ENCODE peak calls at places on chromosomes 11 and 22, in five cellular contexts. Z, N, D, U and J are unnamed samples.

GRCh38 chr11:96097844-96098421 is 174.0 kb upstream of the MTMR2 start:
- DNase-seq in Z (no peak), N (no peak), D (no peak), U (no peak), J (peak)

GRCh38 chr22:35883028-35883620 is 145.5 kb downstream of the RBFOX2 start:
- DNase-seq in Z (no peak), N (no peak), D (peak), U (no peak), J (peak)

GRCh38 chr11:46180741-46181140 is 59.5 kb upstream of the PHF21A start:
- DNase-seq in Z (no peak), N (no peak), D (no peak), U (no peak), J (no peak)

GRCh38 chr11:12198261-12198925 is 88.0 kb downstream of the MICAL2 start:
- DNase-seq in Z (no peak), N (no peak), D (no peak), U (no peak), J (no peak)

GRCh38 chr11:32466279-32466915 is 31.1 kb upstream of the WT1 start:
- DNase-seq in Z (no peak), N (no peak), D (no peak), U (no peak), J (no peak)

GRCh38 chr11:8671242-8671641 is 11.2 kb downstream of the TRIM66 start:
- DNase-seq in Z (peak), N (no peak), D (no peak), U (peak), J (peak)

GRCh38 chr22:30309981-30310672 is 16.6 kb downstream of the TBC1D10A start:
- DNase-seq in Z (no peak), N (no peak), D (no peak), U (no peak), J (peak)

GRCh38 chr11:61474234-61474633 is 34.3 kb upstream of the LRRC10B start:
- DNase-seq in Z (no peak), N (no peak), D (no peak), U (no peak), J (no peak)

GRCh38 chr22:33325232-33326004 is 267.2 kb upstream of the SYN3 start:
- DNase-seq in Z (no peak), N (no peak), D (no peak), U (no peak), J (no peak)

GRCh38 chr11:63553759-63554158 is 9.4 kb downstream of the PLAAT2 start:
- DNase-seq in Z (no peak), N (no peak), D (no peak), U (no peak), J (no peak)

GRCh38 chr22:46129390-46130041 is 20.8 kb upstream of the PPARA start:
- DNase-seq in Z (no peak), N (no peak), D (no peak), U (no peak), J (no peak)

GRCh38 chr11:22624742-22625447 is 728 bp downstream of the FANCF start:
- DNase-seq in Z (peak), N (peak), D (peak), U (peak), J (peak)

GRCh38 chr11:12499071-12499470 is 121.7 kb downstream of the PARVA start:
- DNase-seq in Z (peak), N (no peak), D (no peak), U (no peak), J (no peak)

GRCh38 chr11:44998051-44998450 is 47.4 kb upstream of the TP53I11 start:
- DNase-seq in Z (no peak), N (no peak), D (no peak), U (no peak), J (no peak)

GRCh38 chr22:40679964-40680818 is 907 bp downstream of the MCHR1 start:
- DNase-seq in Z (no peak), N (no peak), D (no peak), U (no peak), J (peak)

GRCh38 chr22:22458387-22458786 is 50.2 kb downstream of the ZNF280B start:
- DNase-seq in Z (no peak), N (no peak), D (no peak), U (no peak), J (no peak)

GRCh38 chr22:49965291-49966040 is 4.9 kb downstream of the PIM3 start:
- DNase-seq in Z (peak), N (no peak), D (no peak), U (peak), J (no peak)

GRCh38 chr11:65604258-65604657 is 8.7 kb upstream of the KCNK7 start:
- DNase-seq in Z (no peak), N (no peak), D (no peak), U (no peak), J (no peak)

GRCh38 chr11:43393765-43394355 is 35.1 kb downstream of the TTC17 start:
- DNase-seq in Z (no peak), N (no peak), D (no peak), U (no peak), J (peak)

GRCh38 chr22:23984430-23984829 is 4.5 kb downstream of the GSTT2 start:
- DNase-seq in Z (peak), N (no peak), D (peak), U (peak), J (peak)

GRCh38 chr11:58958500-58958899 is 19.2 kb downstream of the GLYATL1 start:
- DNase-seq in Z (peak), N (no peak), D (peak), U (peak), J (no peak)

GRCh38 chr22:46934746-46935491 is 172.5 kb downstream of the TBC1D22A start:
- DNase-seq in Z (peak), N (peak), D (peak), U (no peak), J (peak)

GRCh38 chr11:130428692-130429681 is 578 bp upstream of the ADAMTS8 start:
- DNase-seq in Z (no peak), N (no peak), D (no peak), U (no peak), J (no peak)

GRCh38 chr22:43391306-43391705 is 20.5 kb upstream of the MPPED1 start:
- DNase-seq in Z (no peak), N (no peak), D (no peak), U (no peak), J (no peak)

GRCh38 chr22:36301384-36301828 is 48.5 kb downstream of the APOL1 start:
- DNase-seq in Z (peak), N (peak), D (peak), U (peak), J (peak)

GRCh38 chr22:37747090-37747714 is 50.4 kb downstream of the TRIOBP start:
- DNase-seq in Z (no peak), N (no peak), D (no peak), U (peak), J (peak)

GRCh38 chr11:1162498-1163311 is 5.0 kb downstream of the MUC5AC start:
- DNase-seq in Z (no peak), N (no peak), D (no peak), U (peak), J (no peak)

GRCh38 chr22:48627966-48628365 is 1199.7 kb downstream of the BRD1 start:
- DNase-seq in Z (no peak), N (no peak), D (no peak), U (peak), J (no peak)

GRCh38 chr22:36010913-36011312 is 17.7 kb downstream of the RBFOX2 start:
- DNase-seq in Z (no peak), N (no peak), D (no peak), U (peak), J (peak)

GRCh38 chr11:60954421-60954820 is 2.4 kb upstream of the SLC15A3 start:
- DNase-seq in Z (no peak), N (no peak), D (no peak), U (no peak), J (no peak)

GRCh38 chr11:444397-445144 is 2.8 kb upstream of the ANO9 start:
- DNase-seq in Z (no peak), N (no peak), D (no peak), U (no peak), J (peak)

GRCh38 chr11:62493801-62494200 is 52.8 kb downstream of the AHNAK start:
- DNase-seq in Z (no peak), N (no peak), D (no peak), U (no peak), J (no peak)

GRCh38 chr22:37784829-37785495 is 22.8 kb upstream of the GCAT start:
- DNase-seq in Z (no peak), N (no peak), D (peak), U (peak), J (no peak)

GRCh38 chr11:112961751-112962747 is 829 bp downstream of the NCAM1 start:
- DNase-seq in Z (peak), N (no peak), D (no peak), U (peak), J (no peak)

GRCh38 chr22:43897751-43898261 is 6.0 kb upstream of the PNPLA5 start:
- DNase-seq in Z (no peak), N (no peak), D (no peak), U (no peak), J (peak)

DNA sequence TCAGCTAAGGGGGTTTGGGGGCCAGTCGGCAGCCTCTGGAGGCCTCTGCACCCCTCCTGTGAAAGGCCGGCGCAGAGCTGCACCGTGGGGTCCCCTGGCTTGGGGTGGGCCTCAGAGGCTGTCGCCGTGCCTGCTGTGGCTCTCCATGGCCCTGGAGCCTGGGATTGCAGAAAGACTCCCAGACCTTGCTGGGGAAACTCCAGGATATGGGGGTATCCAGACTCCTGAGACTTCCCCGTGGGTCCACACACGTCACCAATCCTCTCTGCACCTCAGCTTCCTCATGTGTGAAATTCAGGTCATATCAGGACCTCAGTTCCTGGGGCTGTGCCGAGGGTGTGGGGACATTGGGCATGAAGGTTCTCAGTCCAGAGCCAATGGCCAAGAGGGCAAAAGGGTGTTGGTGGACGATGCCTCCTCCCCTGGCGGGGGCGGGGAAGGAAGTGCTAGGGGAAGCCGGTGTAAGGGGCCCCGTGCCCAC is 97.1 kb downstream of the KCNQ1 start:
- DNase-seq in Z (no peak), N (no peak), D (no peak), U (no peak), J (no peak)
- TF ChIP-seq RAD21 in Z (no peak), N (no peak), D (no peak), U (no peak), J (no peak)

GRCh38 chr22:26646158-26646557 is 11.2 kb upstream of the MIAT start:
- DNase-seq in Z (no peak), N (no peak), D (no peak), U (no peak), J (peak)

GRCh38 chr22:26648761-26649363 is 8.5 kb upstream of the MIAT start:
- DNase-seq in Z (no peak), N (no peak), D (no peak), U (peak), J (no peak)

GRCh38 chr22:26651840-26652239 is 5.5 kb upstream of the MIAT start:
- DNase-seq in Z (no peak), N (no peak), D (no peak), U (no peak), J (no peak)

GRCh38 chr22:26650722-26651421 is 6.5 kb upstream of the MIAT start:
- DNase-seq in Z (no peak), N (no peak), D (no peak), U (no peak), J (no peak)

GRCh38 chr22:26648011-26648497 is 9.3 kb upstream of the MIAT start:
- DNase-seq in Z (peak), N (no peak), D (no peak), U (peak), J (no peak)
- TF ChIP-seq RAD21 in Z (peak), N (no peak), D (no peak), U (no peak), J (no peak)

GRCh38 chr11:129315781-129316579 is 59.7 kb upstream of the BARX2 start:
- DNase-seq in Z (peak), N (no peak), D (peak), U (no peak), J (no peak)
- TF ChIP-seq RAD21 in Z (no peak), N (no peak), D (peak), U (no peak), J (no peak)

GRCh38 chr11:81026008-81026407 is 1585.2 kb upstream of the TENM4 start:
- DNase-seq in Z (no peak), N (no peak), D (no peak), U (no peak), J (no peak)

GRCh38 chr11:81033779-81034550 is 1593.1 kb upstream of the TENM4 start:
- DNase-seq in Z (no peak), N (no peak), D (no peak), U (no peak), J (no peak)

DNA sequence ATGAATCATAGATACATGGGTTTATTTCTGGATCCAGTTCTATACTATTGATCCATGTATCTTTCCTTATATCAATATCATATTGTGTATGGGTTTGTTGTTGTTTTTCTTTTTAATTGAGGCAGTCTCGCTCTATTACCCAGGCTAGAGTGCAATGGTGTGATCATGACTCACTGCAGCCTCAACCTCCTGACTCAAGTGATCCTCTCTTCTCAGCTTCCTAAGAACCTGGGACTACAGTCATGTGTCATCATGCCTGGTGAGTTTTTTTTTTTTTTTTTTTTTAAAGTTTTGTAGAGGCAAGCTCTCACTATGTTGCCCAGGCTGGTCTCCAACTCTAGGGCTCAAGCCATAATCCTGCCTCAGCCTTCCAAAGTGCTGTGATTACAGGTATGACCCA is 1589.4 kb upstream of the TENM4 start:
- DNase-seq in Z (no peak), N (no peak), D (no peak), U (no peak), J (no peak)
- TF ChIP-seq RAD21 in Z (no peak), N (no peak), D (no peak), U (no peak), J (no peak)

DNA sequence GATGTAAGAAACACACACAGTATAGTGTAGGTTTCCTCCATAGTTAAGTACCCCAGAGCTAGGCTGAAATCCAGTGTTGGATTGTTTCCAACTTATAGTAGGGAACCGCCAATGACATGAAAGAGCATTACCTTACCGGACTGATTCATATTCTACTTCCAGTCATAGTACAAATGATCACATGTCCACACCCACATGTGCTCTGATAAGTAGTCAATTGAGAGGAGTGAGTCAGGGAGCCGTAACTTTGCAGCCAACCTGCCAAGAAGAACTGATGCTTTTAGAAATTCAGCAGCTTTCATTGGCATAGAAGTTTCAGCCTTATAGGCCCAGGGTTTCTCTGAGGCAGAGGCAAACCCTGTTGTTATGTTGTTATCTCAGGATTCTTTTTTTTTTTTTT is 240.6 kb downstream of the ETS1 start:
- DNase-seq in Z (no peak), N (no peak), D (no peak), U (no peak), J (peak)
- TF ChIP-seq RAD21 in Z (no peak), N (no peak), D (no peak), U (no peak), J (no peak)

DNA sequence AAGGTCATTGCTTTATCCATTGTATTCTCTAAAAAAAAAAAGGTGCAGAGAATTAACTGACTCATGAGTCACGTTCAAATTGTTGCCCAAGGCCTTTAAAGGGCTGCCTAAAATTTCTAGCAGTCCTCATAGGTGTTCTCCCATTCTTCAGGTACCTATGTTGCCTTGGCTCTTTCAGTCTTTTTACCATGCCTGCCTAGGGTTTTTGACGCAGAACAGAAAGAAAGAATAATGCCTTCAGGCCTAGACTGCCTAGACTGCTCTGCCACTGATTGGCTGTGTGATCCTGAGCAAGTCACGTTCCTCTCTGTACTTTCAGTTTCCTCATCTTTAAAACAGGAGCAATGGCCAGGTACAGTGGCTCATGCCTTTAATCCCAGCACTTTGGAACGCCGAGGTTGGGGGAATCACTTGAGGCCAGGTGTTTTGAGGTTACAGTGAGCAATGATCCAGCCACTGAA is 21.5 kb downstream of the CTSC start:
- DNase-seq in Z (no peak), N (no peak), D (no peak), U (no peak), J (no peak)
- TF ChIP-seq RAD21 in Z (no peak), N (no peak), D (no peak), U (no peak), J (no peak)

GRCh38 chr11:77471520-77472234 is 2.2 kb downstream of the PAK1 start:
- DNase-seq in Z (no peak), N (peak), D (no peak), U (peak), J (no peak)

GRCh38 chr11:77474509-77475070 is 696 bp upstream of the PAK1 start:
- DNase-seq in Z (no peak), N (no peak), D (no peak), U (no peak), J (no peak)

GRCh38 chr11:77473801-77474508 is at the start of gene PAK1:
- DNase-seq in Z (peak), N (peak), D (peak), U (peak), J (peak)

GRCh38 chr11:77475206-77475605 is 1.3 kb upstream of the PAK1 start:
- DNase-seq in Z (no peak), N (no peak), D (no peak), U (no peak), J (no peak)

DNA sequence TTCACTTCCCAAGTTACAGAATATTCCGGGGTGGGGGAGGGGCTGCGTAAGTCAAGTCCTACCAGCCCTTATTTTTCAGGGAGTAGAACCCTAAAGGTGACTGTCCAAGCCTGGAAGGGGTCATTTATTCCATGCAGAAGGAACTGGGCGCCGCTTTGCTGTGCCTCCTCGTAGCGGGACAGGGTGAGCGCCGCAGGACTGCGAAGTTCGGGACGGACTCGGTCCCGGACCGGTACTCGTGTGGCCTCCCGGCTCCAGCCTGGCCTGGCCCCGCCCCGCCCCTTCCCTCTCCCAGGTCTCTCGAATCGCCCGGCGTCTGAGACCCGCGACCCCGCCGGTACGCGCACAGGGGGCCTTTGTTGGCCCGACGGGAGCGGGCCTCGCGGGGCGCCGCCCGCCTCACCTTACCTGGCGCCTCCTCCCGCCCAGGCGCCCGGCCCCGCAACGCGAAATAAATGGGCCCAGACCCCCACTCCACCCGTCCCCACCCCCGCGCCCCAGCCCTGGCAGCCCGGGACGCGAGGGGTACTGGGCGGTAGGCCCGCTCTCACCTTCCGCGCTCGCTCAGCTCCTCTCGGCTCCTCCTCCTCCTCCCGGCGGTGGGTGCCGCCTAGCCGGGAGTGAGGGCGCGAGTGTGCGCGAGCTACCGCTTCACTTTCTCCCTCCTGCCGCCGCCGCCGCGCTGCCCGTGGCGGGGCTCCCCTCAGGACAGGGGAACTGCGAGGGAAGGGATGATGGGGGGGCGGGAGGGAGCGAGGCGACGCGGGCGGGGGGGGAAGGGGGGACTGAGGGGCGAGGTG is 693 bp downstream of the PAK1 start:
- DNase-seq in Z (peak), N (peak), D (no peak), U (peak), J (no peak)
- TF ChIP-seq RAD21 in Z (no peak), N (no peak), D (no peak), U (no peak), J (no peak)